ENCODE peak calls at places on chromosomes 11 and 22, in eight cellular contexts. One of them, this sample, is unnamed.

GRCh38 chr11:123122341-123122740 is 60.4 kb upstream of the HSPA8 start:
- DNase-seq in CD8-positive, alpha-beta memory T cell: no peak
- DNase-seq in AG09319: no peak
- DNase-seq in NAMALWA: no peak
- DNase-seq in cardiac fibroblast: peak
- DNase-seq in GM23248: peak
- DNase-seq in fibroblast of lung: peak
- DNase-seq in activated naive CD8-positive, alpha-beta T cell treated with anti-CD3 and anti-CD28 coated beads for 36 hours: no peak
- DNase-seq in this sample: no peak

GRCh38 chr22:45242778-45243191 is 2.1 kb upstream of the KIAA0930 start:
- DNase-seq in CD8-positive, alpha-beta memory T cell: no peak
- DNase-seq in AG09319: no peak
- DNase-seq in NAMALWA: no peak
- DNase-seq in cardiac fibroblast: peak
- DNase-seq in GM23248: no peak
- DNase-seq in fibroblast of lung: no peak
- DNase-seq in activated naive CD8-positive, alpha-beta T cell treated with anti-CD3 and anti-CD28 coated beads for 36 hours: no peak
- DNase-seq in this sample: no peak

GRCh38 chr22:50691521-50691920 is 18.9 kb downstream of the SHANK3 start:
- DNase-seq in CD8-positive, alpha-beta memory T cell: peak
- DNase-seq in AG09319: no peak
- DNase-seq in NAMALWA: peak
- DNase-seq in cardiac fibroblast: peak
- DNase-seq in GM23248: peak
- DNase-seq in fibroblast of lung: no peak
- DNase-seq in activated naive CD8-positive, alpha-beta T cell treated with anti-CD3 and anti-CD28 coated beads for 36 hours: no peak
- DNase-seq in this sample: peak

GRCh38 chr22:42604403-42604802 is 10.3 kb downstream of the POLDIP3 start:
- DNase-seq in CD8-positive, alpha-beta memory T cell: no peak
- DNase-seq in AG09319: no peak
- DNase-seq in NAMALWA: no peak
- DNase-seq in cardiac fibroblast: peak
- DNase-seq in GM23248: peak
- DNase-seq in fibroblast of lung: peak
- DNase-seq in activated naive CD8-positive, alpha-beta T cell treated with anti-CD3 and anti-CD28 coated beads for 36 hours: no peak
- DNase-seq in this sample: no peak

GRCh38 chr11:71505001-71505400 is 22.1 kb upstream of the KRTAP5-7 start:
- DNase-seq in CD8-positive, alpha-beta memory T cell: no peak
- DNase-seq in AG09319: no peak
- DNase-seq in NAMALWA: no peak
- DNase-seq in cardiac fibroblast: no peak
- DNase-seq in GM23248: no peak
- DNase-seq in fibroblast of lung: no peak
- DNase-seq in activated naive CD8-positive, alpha-beta T cell treated with anti-CD3 and anti-CD28 coated beads for 36 hours: no peak
- DNase-seq in this sample: no peak

GRCh38 chr11:723120-723883 is 17.3 kb downstream of the EPS8L2 start:
- DNase-seq in CD8-positive, alpha-beta memory T cell: peak
- DNase-seq in AG09319: no peak
- DNase-seq in NAMALWA: peak
- DNase-seq in cardiac fibroblast: peak
- DNase-seq in GM23248: peak
- DNase-seq in fibroblast of lung: peak
- DNase-seq in activated naive CD8-positive, alpha-beta T cell treated with anti-CD3 and anti-CD28 coated beads for 36 hours: peak
- DNase-seq in this sample: peak

GRCh38 chr11:73140213-73141030 is 1.7 kb downstream of the FCHSD2 start:
- DNase-seq in CD8-positive, alpha-beta memory T cell: no peak
- DNase-seq in AG09319: no peak
- DNase-seq in NAMALWA: peak
- DNase-seq in cardiac fibroblast: peak
- DNase-seq in GM23248: peak
- DNase-seq in fibroblast of lung: peak
- DNase-seq in activated naive CD8-positive, alpha-beta T cell treated with anti-CD3 and anti-CD28 coated beads for 36 hours: no peak
- DNase-seq in this sample: no peak

GRCh38 chr11:59292611-59293010 is 66.1 kb upstream of the OR5AN1 start:
- DNase-seq in CD8-positive, alpha-beta memory T cell: no peak
- DNase-seq in AG09319: no peak
- DNase-seq in NAMALWA: no peak
- DNase-seq in cardiac fibroblast: no peak
- DNase-seq in GM23248: no peak
- DNase-seq in fibroblast of lung: no peak
- DNase-seq in activated naive CD8-positive, alpha-beta T cell treated with anti-CD3 and anti-CD28 coated beads for 36 hours: no peak
- DNase-seq in this sample: no peak

GRCh38 chr11:3626250-3626960 is 15.4 kb downstream of the ART5 start:
- DNase-seq in CD8-positive, alpha-beta memory T cell: no peak
- DNase-seq in AG09319: no peak
- DNase-seq in NAMALWA: no peak
- DNase-seq in cardiac fibroblast: no peak
- DNase-seq in GM23248: no peak
- DNase-seq in fibroblast of lung: no peak
- DNase-seq in activated naive CD8-positive, alpha-beta T cell treated with anti-CD3 and anti-CD28 coated beads for 36 hours: peak
- DNase-seq in this sample: no peak

GRCh38 chr11:102559839-102560238 is 29.3 kb upstream of the MMP7 start:
- DNase-seq in CD8-positive, alpha-beta memory T cell: no peak
- DNase-seq in AG09319: no peak
- DNase-seq in NAMALWA: peak
- DNase-seq in cardiac fibroblast: no peak
- DNase-seq in GM23248: no peak
- DNase-seq in fibroblast of lung: no peak
- DNase-seq in activated naive CD8-positive, alpha-beta T cell treated with anti-CD3 and anti-CD28 coated beads for 36 hours: no peak
- DNase-seq in this sample: no peak

GRCh38 chr11:107856180-107856980 is 2.2 kb downstream of the SLC35F2 start:
- DNase-seq in CD8-positive, alpha-beta memory T cell: no peak
- DNase-seq in AG09319: no peak
- DNase-seq in NAMALWA: no peak
- DNase-seq in cardiac fibroblast: no peak
- DNase-seq in GM23248: peak
- DNase-seq in fibroblast of lung: no peak
- DNase-seq in activated naive CD8-positive, alpha-beta T cell treated with anti-CD3 and anti-CD28 coated beads for 36 hours: no peak
- DNase-seq in this sample: no peak

GRCh38 chr11:19344661-19345518 is 104.1 kb upstream of the E2F8 start:
- DNase-seq in CD8-positive, alpha-beta memory T cell: no peak
- DNase-seq in AG09319: no peak
- DNase-seq in NAMALWA: no peak
- DNase-seq in cardiac fibroblast: peak
- DNase-seq in GM23248: peak
- DNase-seq in fibroblast of lung: peak
- DNase-seq in activated naive CD8-positive, alpha-beta T cell treated with anti-CD3 and anti-CD28 coated beads for 36 hours: no peak
- DNase-seq in this sample: no peak

GRCh38 chr11:26914968-26915367 is 78.9 kb upstream of the FIBIN start:
- DNase-seq in CD8-positive, alpha-beta memory T cell: no peak
- DNase-seq in AG09319: no peak
- DNase-seq in NAMALWA: no peak
- DNase-seq in cardiac fibroblast: no peak
- DNase-seq in GM23248: no peak
- DNase-seq in fibroblast of lung: no peak
- DNase-seq in activated naive CD8-positive, alpha-beta T cell treated with anti-CD3 and anti-CD28 coated beads for 36 hours: no peak
- DNase-seq in this sample: no peak

GRCh38 chr22:46780453-46780852 is 18.0 kb downstream of the TBC1D22A start:
- DNase-seq in CD8-positive, alpha-beta memory T cell: no peak
- DNase-seq in AG09319: no peak
- DNase-seq in NAMALWA: no peak
- DNase-seq in cardiac fibroblast: no peak
- DNase-seq in GM23248: no peak
- DNase-seq in fibroblast of lung: no peak
- DNase-seq in activated naive CD8-positive, alpha-beta T cell treated with anti-CD3 and anti-CD28 coated beads for 36 hours: no peak
- DNase-seq in this sample: no peak